ENCODE peak calls at places on chromosome X, in six cellular contexts. E is K562, K is fibroblast of lung, O is IMR-90, W is neuronal stem cell, Z is heart left ventricle. L is an unnamed sample. For H3K4me1 and H3K9me3, the result is how much of the 10 kb centered on the place peaks cover.

GRCh38 chrX:40908857-40909475 is 173.6 kb upstream of the MED14 start:
- DNase-seq in K (peak), O (peak), W (no peak), E (no peak), Z (no peak), L (no peak)

GRCh38 chrX:82412851-82413250 is 1095.2 kb upstream of the POU3F4 start:
- DNase-seq in K (no peak), E (no peak), O (no peak), W (peak), Z (no peak), L (no peak)

GRCh38 chrX:102696303-102696702 is 15.9 kb upstream of the GPRASP2 start:
- DNase-seq in K (no peak), E (no peak), Z (no peak), O (no peak), W (no peak), L (no peak)

GRCh38 chrX:118156254-118156952 is 39.8 kb upstream of the KLHL13 start:
- DNase-seq in O (no peak), E (no peak), W (no peak), K (no peak), Z (no peak), L (peak)

GRCh38 chrX:69289839-69290123 is 124.5 kb upstream of the PJA1 start:
- DNase-seq in W (no peak), E (no peak), Z (no peak), K (no peak), O (no peak), L (no peak)

GRCh38 chrX:132071260-132071659 is 48.2 kb downstream of the STK26 start:
- DNase-seq in E (no peak), K (peak), W (no peak), Z (no peak), O (no peak), L (peak)

GRCh38 chrX:4925911-4926310 is 1212.5 kb upstream of the PRKX start:
- DNase-seq in O (no peak), K (peak), E (no peak), W (no peak), Z (no peak), L (no peak)

GRCh38 chrX:132505116-132505515 is 16.3 kb upstream of the MBNL3 start:
- DNase-seq in W (no peak), K (peak), E (no peak), O (no peak), Z (no peak), L (peak)

GRCh38 chrX:8879750-8880149 is 78.6 kb upstream of the FAM9A start:
- DNase-seq in O (peak), E (peak), Z (no peak), W (no peak), K (no peak), L (peak)

GRCh38 chrX:70044541-70045245 is 5.0 kb downstream of the AWAT2 start:
- DNase-seq in Z (no peak), W (no peak), E (no peak), O (peak), K (no peak), L (no peak)

GRCh38 chrX:73828080-73828720 is 265.2 kb downstream of the CHIC1 start:
- DNase-seq in Z (no peak), K (no peak), E (no peak), O (no peak), W (no peak), L (no peak)

GRCh38 chrX:107752037-107752436 is 23.6 kb downstream of the TSC22D3 start:
- DNase-seq in E (no peak), K (no peak), W (no peak), Z (no peak), O (no peak), L (no peak)

GRCh38 chrX:89053223-89053622 is 306.2 kb downstream of the CPXCR1 start:
- DNase-seq in W (no peak), Z (no peak), K (no peak), O (no peak), E (no peak), L (no peak)

GRCh38 chrX:24561121-24561520 is 86.0 kb downstream of the PCYT1B start:
- DNase-seq in Z (no peak), E (peak), O (peak), W (no peak), K (no peak), L (peak)

GRCh38 chrX:38192007-38192625 is 28.6 kb downstream of the SRPX start:
- DNase-seq in Z (no peak), E (peak), W (no peak), K (peak), O (peak), L (peak)

GRCh38 chrX:125132274-125132673 is 187.4 kb upstream of the TEX13C start:
- DNase-seq in K (no peak), W (no peak), O (peak), E (peak), Z (no peak), L (no peak)

GRCh38 chrX:125137521-125137920 is 182.2 kb upstream of the TEX13C start:
- DNase-seq in K (no peak), W (no peak), Z (no peak), E (no peak), O (no peak), L (no peak)
- H3K27ac ChIP-seq in K (no peak), W (no peak), Z (no peak), E (no peak), O (no peak), L (no peak)

GRCh38 chrX:2708601-2709200 is 17.6 kb downstream of the CD99 start:
- DNase-seq in W (no peak), E (no peak), O (no peak), Z (peak), K (no peak), L (peak)

GRCh38 chrX:2711441-2711840 is 20.3 kb downstream of the CD99 start:
- DNase-seq in Z (no peak), K (no peak), O (no peak), W (no peak), E (no peak), L (no peak)

GRCh38 chrX:2708016-2708415 is 16.9 kb downstream of the CD99 start:
- DNase-seq in W (no peak), K (no peak), E (no peak), O (no peak), Z (no peak), L (no peak)

GRCh38 chrX:2710496-2710895 is 19.4 kb downstream of the CD99 start:
- DNase-seq in W (no peak), O (no peak), K (peak), E (no peak), Z (no peak), L (peak)

GRCh38 chrX:2710041-2710471 is 19.0 kb downstream of the CD99 start:
- DNase-seq in E (peak), K (peak), O (peak), W (no peak), Z (peak), L (peak)
- H3K4me1 ChIP-seq in E (under half), K (under half), O (under half), W (under half), Z (half or more), L (under half)

DNA sequence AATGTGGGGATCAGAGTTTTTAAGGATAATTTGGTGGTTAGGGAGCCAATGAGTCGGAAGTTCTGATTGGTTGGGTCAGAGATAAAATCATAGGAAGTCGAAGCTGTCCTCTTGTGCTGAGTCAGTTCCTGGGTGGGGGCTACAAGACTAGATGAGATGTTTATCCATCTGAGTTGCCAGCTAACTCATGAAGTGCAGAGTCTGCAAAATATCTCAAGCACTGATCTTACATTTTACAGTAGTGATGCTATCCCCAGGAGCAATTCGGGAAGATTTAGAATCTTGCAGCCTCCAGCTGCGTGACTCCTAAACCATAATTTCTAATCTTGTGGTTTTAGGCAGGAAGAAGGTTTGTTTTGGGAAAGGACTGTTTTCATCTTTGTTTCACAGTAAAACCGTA is 565.8 kb upstream of the SPANXN1 start:
- DNase-seq in W (no peak), K (peak), O (no peak), E (no peak), Z (no peak), L (no peak)
- H3K9me3 ChIP-seq in W (under half), K (under half), O (under half), E (under half), Z (under half), L (under half)

GRCh38 chrX:19629541-19629940 is 114.2 kb upstream of the MAP3K15 start:
- DNase-seq in Z (no peak), W (no peak), K (no peak), O (no peak), E (no peak), L (no peak)

GRCh38 chrX:19627081-19627480 is 111.8 kb upstream of the MAP3K15 start:
- DNase-seq in K (peak), Z (no peak), E (no peak), W (no peak), O (no peak), L (no peak)

GRCh38 chrX:19627533-19627932 is 112.2 kb upstream of the MAP3K15 start:
- DNase-seq in E (no peak), O (peak), K (peak), W (no peak), Z (no peak), L (no peak)

GRCh38 chrX:19626230-19626629 is 110.9 kb upstream of the MAP3K15 start:
- DNase-seq in Z (no peak), O (no peak), W (no peak), K (no peak), E (no peak), L (no peak)

DNA sequence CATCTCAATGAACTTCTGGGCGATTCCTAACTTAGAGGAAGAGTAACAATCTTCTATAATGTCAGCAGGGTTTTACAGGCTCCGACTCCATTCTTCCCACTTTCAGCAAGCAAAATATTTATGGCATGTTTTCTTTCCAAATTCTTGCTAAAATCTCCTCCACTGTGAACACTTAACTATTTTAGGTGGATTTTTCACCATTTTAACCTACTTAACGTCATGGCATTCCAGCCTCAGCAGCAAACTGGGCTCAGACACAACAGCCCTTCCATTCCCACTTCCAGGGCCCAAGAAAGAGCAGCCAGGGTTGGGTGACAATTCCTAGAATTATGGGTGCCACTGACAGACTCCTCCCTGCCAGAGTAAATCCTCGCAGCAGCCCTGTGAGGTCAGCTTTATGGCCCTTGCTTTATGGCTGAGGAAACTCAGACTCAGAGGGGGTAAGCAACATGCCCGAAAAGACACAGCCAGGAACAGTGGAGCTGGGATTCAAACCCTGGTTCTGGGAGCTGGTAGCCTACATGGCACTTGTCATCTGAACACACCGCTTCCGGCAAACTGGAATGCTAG is 112.8 kb upstream of the MAP3K15 start:
- DNase-seq in E (no peak), K (peak), W (no peak), Z (no peak), O (peak), L (peak)
- H3K27ac ChIP-seq in E (no peak), K (no peak), W (no peak), Z (no peak), O (peak), L (no peak)

GRCh38 chrX:71992711-71993110 is 82.1 kb downstream of the NHSL2 start:
- DNase-seq in O (no peak), E (no peak), Z (no peak), K (no peak), W (no peak), L (peak)
- H3K4me1 ChIP-seq in O (under half), E (under half), Z (under half), K (under half), W (under half), L (under half)

DNA sequence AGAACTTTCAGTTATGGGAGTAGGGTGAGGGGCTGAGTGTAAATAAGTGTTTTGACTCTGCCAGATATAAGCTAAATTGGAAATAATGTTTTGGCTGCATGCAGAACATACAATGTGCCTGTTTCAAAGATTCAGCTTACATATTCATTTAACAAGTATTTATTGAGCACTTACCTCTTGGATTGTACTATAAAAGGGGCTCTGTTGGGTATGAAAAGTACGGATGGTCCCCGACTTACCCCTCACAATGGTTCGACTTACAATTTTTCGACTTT is 799 bp upstream of the AIFM1 start:
- DNase-seq in W (no peak), E (no peak), O (no peak), Z (no peak), K (no peak), L (no peak)
- H3K9me3 ChIP-seq in W (under half), E (under half), O (under half), Z (under half), K (under half), L (under half)

GRCh38 chrX:14871767-14872166 is 1.1 kb downstream of the FANCB start:
- DNase-seq in O (no peak), K (no peak), W (no peak), E (no peak), Z (no peak), L (no peak)

GRCh38 chrX:14872355-14872754 is 514 bp downstream of the FANCB start:
- DNase-seq in O (no peak), E (peak), W (no peak), K (no peak), Z (no peak), L (no peak)

GRCh38 chrX:14875624-14876023 is 2.4 kb downstream of the MOSPD2 start:
- DNase-seq in O (no peak), W (no peak), Z (no peak), K (no peak), E (no peak), L (peak)

GRCh38 chrX:14873676-14874049 is 442 bp downstream of the MOSPD2 start:
- DNase-seq in O (no peak), W (no peak), Z (no peak), K (no peak), E (no peak), L (no peak)

DNA sequence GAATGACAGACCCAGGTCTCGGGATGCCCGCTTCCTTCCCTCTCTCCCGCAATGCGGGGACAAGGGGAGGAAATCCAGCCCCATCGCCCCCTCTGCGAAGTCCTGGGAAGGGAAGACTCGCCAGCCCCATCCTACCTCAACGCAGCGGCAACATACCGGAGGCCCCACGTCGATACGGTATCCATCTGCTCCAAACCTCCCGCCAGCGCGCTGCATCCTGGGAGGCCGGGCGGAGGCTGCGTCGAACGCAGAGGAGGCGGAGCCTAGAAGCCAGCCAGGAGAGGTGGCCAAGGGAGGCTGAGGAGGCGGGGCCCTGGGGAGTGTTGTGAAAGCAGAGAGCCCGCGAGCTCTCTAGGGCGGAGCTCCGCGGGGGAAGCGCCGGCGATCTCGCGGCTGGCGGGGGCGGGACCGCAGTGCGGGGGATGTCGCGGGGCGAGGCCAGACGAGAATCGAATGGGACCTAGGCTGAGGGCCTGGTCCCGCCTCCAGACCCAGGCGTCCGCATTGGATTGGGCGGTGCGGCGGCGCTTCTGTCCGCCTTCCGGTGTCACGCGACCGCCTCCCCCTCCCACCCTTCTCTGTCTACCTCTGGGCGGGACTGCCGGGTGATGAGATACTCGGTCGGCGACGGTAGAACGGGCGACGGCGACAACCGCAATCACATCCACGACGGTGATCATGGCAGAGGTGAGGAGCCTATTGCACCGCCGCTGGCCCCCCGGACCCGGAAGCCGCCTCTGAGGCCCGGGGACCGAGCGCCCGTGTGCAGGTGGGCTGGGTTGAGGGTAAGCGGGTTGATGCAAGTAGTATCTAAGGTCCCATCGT is at the start of the genes FANCB and MOSPD2:
- DNase-seq in W (peak), K (peak), O (peak), Z (peak), E (peak), L (peak)
- H3K27ac ChIP-seq in W (peak), K (peak), O (peak), Z (no peak), E (peak), L (peak)

DNA sequence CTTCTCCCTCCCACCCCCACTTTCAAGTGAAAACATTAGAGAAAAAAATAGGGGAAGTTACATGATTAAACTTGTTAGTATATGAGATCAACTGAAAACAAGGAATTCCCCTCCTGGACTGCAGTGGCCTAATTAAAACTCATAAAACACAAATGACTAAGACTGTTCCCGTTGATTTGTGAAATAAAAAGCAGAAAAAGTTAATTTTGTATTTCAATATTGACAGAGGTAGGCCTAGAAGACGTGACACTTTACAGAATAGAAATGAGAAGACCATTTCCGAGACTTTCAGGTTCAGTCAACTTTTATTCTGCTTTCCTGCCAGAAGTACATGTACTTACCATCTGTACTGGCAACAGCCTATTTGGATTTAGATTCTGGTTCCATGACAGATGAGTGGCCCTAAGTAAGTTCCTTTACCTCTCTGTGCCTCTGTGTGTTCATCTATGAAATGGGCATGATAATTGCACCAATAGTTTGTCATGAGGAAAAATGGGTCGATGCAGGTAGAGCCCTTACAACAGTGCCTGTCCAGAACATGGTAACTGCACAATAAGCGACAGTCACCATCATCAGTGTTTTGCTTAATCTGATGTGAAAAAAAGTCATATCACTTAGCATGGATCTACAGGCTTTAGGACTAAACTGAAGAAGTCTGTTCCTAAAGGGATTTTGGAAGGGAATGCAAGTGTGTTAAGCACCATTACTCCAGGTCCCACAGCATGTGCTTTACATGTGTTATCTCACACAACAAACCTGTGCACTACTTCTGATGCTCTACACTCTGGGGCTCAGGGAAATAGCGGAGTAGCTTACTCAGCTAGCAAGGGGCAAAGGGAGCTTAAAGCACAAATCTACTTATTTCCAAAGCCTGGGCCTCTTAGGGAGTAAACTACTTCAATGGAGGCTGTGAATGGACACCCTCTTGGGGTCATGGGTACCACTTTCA is 562.3 kb upstream of the DIPK2B start:
- DNase-seq in K (no peak), E (no peak), Z (no peak), O (no peak), W (no peak), L (no peak)
- H3K4me1 ChIP-seq in K (under half), E (under half), Z (under half), O (under half), W (under half), L (under half)

L was measured in small intestine.